ENCODE peak calls at places on chromosomes 1 and 21, in eight cellular contexts. W is uterus, P is body of pancreas, E is tibial nerve, B is A549, F is IMR-90, J is esophagus squamous epithelium, R is breast epithelium. T is an unnamed sample.

GRCh38 chr1:242017580-242018233 is 18.8 kb upstream of the MAP1LC3C start:
- DNase-seq in F (peak; percentile 21), P (peak; percentile 61), B (peak; percentile 69), E (peak; percentile 65), R (no peak), J (no peak), W (peak; percentile 24), T (no peak)

GRCh38 chr1:59549903-59550302 is 253.0 kb downstream of the FGGY start:
- DNase-seq in J (no peak), R (no peak), F (peak; percentile 67), B (no peak), E (peak; percentile 60), W (peak; percentile 78), P (peak; percentile 24), T (peak; percentile 64)

GRCh38 chr1:231684333-231685244 is 58.0 kb downstream of the DISC1 start:
- DNase-seq in J (no peak), R (peak; percentile 62), P (no peak), E (no peak), F (peak; percentile 22), W (no peak), B (no peak), T (no peak)

GRCh38 chr1:161192476-161193465 is 6.1 kb downstream of the ADAMTS4 start:
- DNase-seq in F (peak; percentile 65), J (no peak), B (peak; percentile 72), R (no peak), P (peak; percentile 67), E (peak; percentile 71), W (peak; percentile 68), T (peak; percentile 50)

GRCh38 chr1:78884685-78885452 is 121.7 kb downstream of the ADGRL4 start:
- DNase-seq in E (no peak), W (no peak), R (no peak), F (peak; percentile 21), P (no peak), B (no peak), J (no peak), T (no peak)

GRCh38 chr21:28801906-28802305 is 190.8 kb downstream of the LTN1 start:
- DNase-seq in R (no peak), E (no peak), P (no peak), B (no peak), J (no peak), W (no peak), F (peak; percentile 87), T (no peak)

GRCh38 chr21:33587792-33588484 is 546 bp downstream of the DONSON start:
- DNase-seq in E (peak; percentile 13), R (no peak), B (peak; percentile 23), F (peak; percentile 20), J (no peak), W (peak; percentile 38), P (peak; percentile 50), T (peak; percentile 22)

GRCh38 chr1:230310381-230311163 is 115.6 kb downstream of the PGBD5 start:
- DNase-seq in B (peak; percentile 71), W (peak; percentile 79), P (peak; percentile 87), R (peak; percentile 73), F (peak; percentile 68), J (no peak), E (peak; percentile 76), T (no peak)

GRCh38 chr21:21165063-21165645 is 166.9 kb downstream of the NCAM2 start:
- DNase-seq in F (peak; percentile 97), B (no peak), W (no peak), J (no peak), P (no peak), R (no peak), E (peak; percentile 26), T (no peak)

GRCh38 chr1:10161541-10162290 is 48.7 kb upstream of the KIF1B start:
- DNase-seq in R (no peak), E (no peak), F (no peak), W (peak; percentile 27), P (peak; percentile 50), B (no peak), J (no peak), T (no peak)

GRCh38 chr1:2594641-2595131 is 8.1 kb downstream of the PRXL2B start:
- DNase-seq in P (peak; percentile 5), W (peak; percentile 15), F (no peak), B (no peak), J (no peak), R (no peak), E (no peak), T (peak; percentile 75)

GRCh38 chr1:5992814-5993552 is 758 bp upstream of the NPHP4 start:
- DNase-seq in P (no peak), W (no peak), F (no peak), E (no peak), B (no peak), R (no peak), J (no peak), T (no peak)

GRCh38 chr1:40507973-40508372 is 594 bp upstream of the EXO5 start:
- DNase-seq in W (no peak), R (no peak), J (no peak), E (no peak), P (no peak), F (no peak), B (no peak), T (no peak)

GRCh38 chr1:168452329-168452728 is 91.5 kb downstream of the XCL2 start:
- DNase-seq in R (no peak), P (no peak), B (peak; percentile 29), E (no peak), W (no peak), J (no peak), F (no peak), T (no peak)

GRCh38 chr1:44884746-44885145 is 41.7 kb upstream of the PTCH2 start:
- DNase-seq in B (no peak), W (no peak), R (no peak), E (peak; percentile 20), J (no peak), F (no peak), P (peak; percentile 15), T (no peak)

GRCh38 chr1:116476321-116476720 is 94.5 kb downstream of the CD58 start:
- DNase-seq in F (no peak), R (no peak), W (no peak), J (no peak), P (peak; percentile 75), E (no peak), B (no peak), T (no peak)

GRCh38 chr1:116475850-116476218 is 95.0 kb downstream of the CD58 start:
- DNase-seq in J (no peak), F (no peak), E (no peak), P (no peak), B (no peak), R (no peak), W (no peak), T (no peak)

GRCh38 chr1:116477428-116477827 is 93.4 kb downstream of the CD58 start:
- DNase-seq in E (no peak), J (no peak), P (peak; percentile 72), B (no peak), F (no peak), W (no peak), R (no peak), T (no peak)

GRCh38 chr1:116472431-116472961 is 98.3 kb downstream of the CD58 start:
- DNase-seq in B (no peak), W (no peak), E (no peak), J (no peak), P (no peak), F (peak; percentile 24), R (no peak), T (no peak)

GRCh38 chr1:116474921-116475849 is 95.6 kb downstream of the CD58 start:
- DNase-seq in E (no peak), P (peak; percentile 82), W (no peak), R (no peak), J (no peak), F (no peak), B (peak; percentile 6), T (no peak)
- TF ChIP-seq POLR2A in E (no peak), P (no peak), W (no peak), R (no peak), J (no peak), F (no peak), B (no peak), T (no peak)

GRCh38 chr1:117366982-117367768 is at the start of gene MAN1A2:
- DNase-seq in J (peak; percentile 63), R (peak; percentile 84), F (peak; percentile 69), P (peak; percentile 96), W (peak; percentile 85), B (peak; percentile 80), E (peak; percentile 67), T (peak; percentile 96)
- TF ChIP-seq POLR2A in J (peak; percentile 64), R (peak; percentile 51), F (no peak), P (peak; percentile 81), W (peak; percentile 58), B (peak; percentile 39), E (peak; percentile 66), T (peak; percentile 71)

DNA sequence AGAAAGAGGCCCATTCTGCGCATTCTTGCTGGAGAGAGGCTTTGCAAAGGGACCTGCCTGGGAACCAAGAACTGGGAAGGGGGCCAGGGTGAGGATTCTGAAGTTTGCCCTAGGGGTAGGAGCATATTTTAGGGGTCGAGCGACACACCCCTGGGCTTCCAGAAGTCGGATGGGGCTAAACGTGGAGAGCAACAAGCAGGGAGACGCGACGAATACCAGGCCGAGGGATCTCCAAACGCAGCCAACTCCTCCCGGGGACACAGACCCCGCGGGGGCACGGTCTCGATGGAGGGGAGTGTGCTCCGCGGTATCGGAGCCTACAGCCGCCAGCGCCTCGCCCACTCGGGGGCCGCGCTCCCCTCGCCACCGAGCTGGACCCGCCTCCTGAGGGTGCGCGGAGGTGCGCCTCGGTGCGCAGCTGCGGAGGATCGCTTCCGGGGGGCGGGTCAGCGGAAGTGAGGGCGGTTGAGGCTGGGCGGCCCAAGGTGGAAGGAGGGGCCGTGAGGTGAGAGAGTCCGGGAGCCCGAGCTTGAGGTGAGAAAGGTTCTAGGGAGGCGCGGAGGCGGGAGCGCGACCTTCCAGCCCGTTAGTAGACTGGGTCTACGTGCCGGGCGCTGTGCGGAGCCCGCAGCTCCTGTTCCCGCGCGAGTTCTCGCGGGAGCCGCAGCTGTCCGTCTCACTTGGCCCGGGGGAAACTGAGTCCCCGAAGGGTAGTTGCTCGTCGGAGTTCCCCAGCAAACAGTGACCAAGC is at the start of gene MTFR1L:
- DNase-seq in W (peak; percentile 82), J (peak; percentile 46), E (peak; percentile 78), F (peak; percentile 55), R (peak; percentile 91), P (peak; percentile 94), B (peak; percentile 68), T (peak; percentile 97)
- TF ChIP-seq POLR2A in W (peak; percentile 73), J (peak; percentile 82), E (peak; percentile 62), F (peak; percentile 66), R (peak; percentile 96), P (peak; percentile 96), B (peak; percentile 66), T (peak; percentile 96)

GRCh38 chr21:14754682-14755081 is 208.6 kb upstream of the SAMSN1 start:
- DNase-seq in B (no peak), W (no peak), F (no peak), R (no peak), E (no peak), J (no peak), P (no peak), T (no peak)

GRCh38 chr21:14758849-14759248 is 212.7 kb upstream of the SAMSN1 start:
- DNase-seq in J (no peak), E (no peak), B (no peak), W (no peak), R (no peak), F (no peak), P (no peak), T (no peak)

GRCh38 chr21:14755086-14755485 is 209.0 kb upstream of the SAMSN1 start:
- DNase-seq in F (no peak), W (no peak), J (no peak), B (no peak), P (no peak), E (no peak), R (no peak), T (no peak)

GRCh38 chr21:14759285-14759684 is 213.2 kb upstream of the SAMSN1 start:
- DNase-seq in E (no peak), R (no peak), J (no peak), F (no peak), W (no peak), B (no peak), P (no peak), T (no peak)

GRCh38 chr21:14757533-14758327 is 211.6 kb upstream of the SAMSN1 start:
- DNase-seq in W (no peak), F (no peak), E (no peak), J (no peak), P (no peak), R (no peak), B (no peak), T (no peak)
- TF ChIP-seq POLR2A in W (no peak), F (no peak), E (no peak), J (no peak), P (no peak), R (no peak), B (no peak), T (no peak)

T was measured in upper lobe of left lung.